ENCODE peak calls at places on chromosomes 2 and 18, in seven cellular contexts. One of them, this sample, is unnamed.

GRCh38 chr2:30964334-30964733 is 157.1 kb upstream of the CAPN13 start:
- DNase-seq in trophoblast cell: no peak
- DNase-seq in H1: no peak
- DNase-seq in mesendoderm: no peak
- DNase-seq in H9: no peak
- DNase-seq in mesenchymal stem cell: no peak
- DNase-seq in IMR-90: no peak
- DNase-seq in this sample: no peak

GRCh38 chr2:191677091-191677645 is 768 bp upstream of the NABP1 start:
- DNase-seq in mesenchymal stem cell: peak; percentile 92
- DNase-seq in trophoblast cell: peak; percentile 72
- DNase-seq in mesendoderm: peak; percentile 78
- DNase-seq in H9: no peak
- DNase-seq in H1: no peak
- DNase-seq in IMR-90: peak; percentile 93
- DNase-seq in this sample: no peak

GRCh38 chr2:79585701-79586428 is 73.0 kb downstream of the CTNNA2 start:
- DNase-seq in trophoblast cell: no peak
- DNase-seq in mesendoderm: peak; percentile 37
- DNase-seq in H9: no peak
- DNase-seq in mesenchymal stem cell: no peak
- DNase-seq in H1: no peak
- DNase-seq in IMR-90: peak; percentile 10
- DNase-seq in this sample: no peak

GRCh38 chr2:1837458-1837857 is 93.1 kb upstream of the PXDN start:
- DNase-seq in mesenchymal stem cell: no peak
- DNase-seq in IMR-90: no peak
- DNase-seq in trophoblast cell: peak; percentile 15
- DNase-seq in H1: no peak
- DNase-seq in mesendoderm: no peak
- DNase-seq in H9: no peak
- DNase-seq in this sample: no peak

GRCh38 chr2:66581461-66582363 is 146.8 kb downstream of the MEIS1 start:
- DNase-seq in IMR-90: peak; percentile 63
- DNase-seq in H9: peak; percentile 63
- DNase-seq in mesendoderm: peak; percentile 64
- DNase-seq in H1: peak; percentile 70
- DNase-seq in mesenchymal stem cell: no peak
- DNase-seq in trophoblast cell: no peak
- DNase-seq in this sample: no peak

GRCh38 chr18:13374468-13375301 is 156.1 kb downstream of the LDLRAD4 start:
- DNase-seq in IMR-90: no peak
- DNase-seq in mesenchymal stem cell: no peak
- DNase-seq in H1: no peak
- DNase-seq in H9: no peak
- DNase-seq in mesendoderm: peak; percentile 77
- DNase-seq in trophoblast cell: no peak
- DNase-seq in this sample: no peak

GRCh38 chr2:33848486-33848885 is 249.4 kb upstream of the FAM98A start:
- DNase-seq in trophoblast cell: peak; percentile 7
- DNase-seq in H9: no peak
- DNase-seq in IMR-90: peak; percentile 80
- DNase-seq in mesenchymal stem cell: peak; percentile 0
- DNase-seq in mesendoderm: no peak
- DNase-seq in H1: no peak
- DNase-seq in this sample: no peak

GRCh38 chr2:211867845-211868361 is 670.7 kb downstream of the ERBB4 start:
- DNase-seq in H9: no peak
- DNase-seq in trophoblast cell: peak; percentile 7
- DNase-seq in mesendoderm: no peak
- DNase-seq in H1: no peak
- DNase-seq in IMR-90: peak; percentile 61
- DNase-seq in mesenchymal stem cell: peak; percentile 62
- DNase-seq in this sample: no peak

DNA sequence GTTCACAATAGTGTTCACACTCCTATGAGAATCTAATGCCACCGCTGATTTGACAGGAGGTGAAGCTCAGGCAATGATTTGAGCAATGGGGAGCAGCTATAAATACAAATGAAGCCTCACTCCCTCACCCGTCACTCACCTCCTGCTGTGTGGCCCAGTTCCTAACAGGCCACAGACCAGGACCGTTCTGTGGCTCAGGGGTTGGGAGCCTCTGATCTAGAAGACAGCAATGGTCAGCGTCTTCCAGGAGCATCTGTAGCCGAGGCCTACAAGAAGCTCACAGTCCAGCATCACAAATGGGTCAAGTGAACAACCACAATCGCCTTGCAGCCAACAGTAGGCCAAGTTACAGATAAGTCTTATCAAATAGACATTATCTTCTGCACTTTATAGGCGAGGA is 110.0 kb upstream of the SLC66A3 start:
- DNase-seq in H9: no peak
- DNase-seq in H1: peak; percentile 20
- DNase-seq in mesendoderm: no peak
- DNase-seq in IMR-90: no peak
- DNase-seq in trophoblast cell: no peak
- DNase-seq in mesenchymal stem cell: no peak
- DNase-seq in this sample: no peak
- H2AK5ac ChIP-seq in H9: no peak overlapping the region
- H2AK5ac ChIP-seq in H1: no peak overlapping the region
- H2AK5ac ChIP-seq in mesendoderm: no peak overlapping the region
- H2AK5ac ChIP-seq in IMR-90: no peak overlapping the region
- H2AK5ac ChIP-seq in trophoblast cell: no peak overlapping the region
- H2AK5ac ChIP-seq in mesenchymal stem cell: no peak overlapping the region
- H2AK5ac ChIP-seq in this sample: no peak overlapping the region

GRCh38 chr2:103887625-103888024 is 966.3 kb upstream of the POU3F3 start:
- DNase-seq in H9: no peak
- DNase-seq in trophoblast cell: no peak
- DNase-seq in mesendoderm: no peak
- DNase-seq in IMR-90: no peak
- DNase-seq in mesenchymal stem cell: no peak
- DNase-seq in H1: no peak
- DNase-seq in this sample: no peak
- H2AK5ac ChIP-seq in H9: no peak overlapping the region
- H2AK5ac ChIP-seq in trophoblast cell: no peak overlapping the region
- H2AK5ac ChIP-seq in mesendoderm: no peak overlapping the region
- H2AK5ac ChIP-seq in IMR-90: no peak overlapping the region
- H2AK5ac ChIP-seq in mesenchymal stem cell: no peak overlapping the region
- H2AK5ac ChIP-seq in H1: no peak overlapping the region
- H2AK5ac ChIP-seq in this sample: no peak overlapping the region

GRCh38 chr2:133492719-133493366 is 75.4 kb downstream of the NCKAP5 start:
- DNase-seq in trophoblast cell: no peak
- DNase-seq in mesendoderm: no peak
- DNase-seq in mesenchymal stem cell: no peak
- DNase-seq in IMR-90: no peak
- DNase-seq in H9: no peak
- DNase-seq in H1: no peak
- DNase-seq in this sample: no peak

GRCh38 chr2:133486706-133487305 is 81.5 kb downstream of the NCKAP5 start:
- DNase-seq in H9: no peak
- DNase-seq in H1: no peak
- DNase-seq in mesendoderm: no peak
- DNase-seq in trophoblast cell: no peak
- DNase-seq in mesenchymal stem cell: no peak
- DNase-seq in IMR-90: peak; percentile 13
- DNase-seq in this sample: no peak

GRCh38 chr2:133489146-133489545 is 79.1 kb downstream of the NCKAP5 start:
- DNase-seq in H1: no peak
- DNase-seq in mesenchymal stem cell: no peak
- DNase-seq in trophoblast cell: no peak
- DNase-seq in H9: no peak
- DNase-seq in mesendoderm: no peak
- DNase-seq in IMR-90: no peak
- DNase-seq in this sample: no peak

GRCh38 chr2:133490412-133490958 is 77.8 kb downstream of the NCKAP5 start:
- DNase-seq in mesenchymal stem cell: no peak
- DNase-seq in mesendoderm: no peak
- DNase-seq in trophoblast cell: no peak
- DNase-seq in H1: no peak
- DNase-seq in H9: no peak
- DNase-seq in IMR-90: no peak
- DNase-seq in this sample: no peak

GRCh38 chr2:133489641-133490411 is 78.4 kb downstream of the NCKAP5 start:
- DNase-seq in mesenchymal stem cell: no peak
- DNase-seq in IMR-90: peak; percentile 52
- DNase-seq in trophoblast cell: no peak
- DNase-seq in H1: no peak
- DNase-seq in H9: no peak
- DNase-seq in mesendoderm: no peak
- DNase-seq in this sample: no peak
- H2AK5ac ChIP-seq in mesenchymal stem cell: peak overlapping the region; percentile 69
- H2AK5ac ChIP-seq in IMR-90: peak overlapping the region; percentile 69
- H2AK5ac ChIP-seq in trophoblast cell: no peak overlapping the region
- H2AK5ac ChIP-seq in H1: no peak overlapping the region
- H2AK5ac ChIP-seq in H9: no peak overlapping the region
- H2AK5ac ChIP-seq in mesendoderm: no peak overlapping the region
- H2AK5ac ChIP-seq in this sample: no peak overlapping the region

GRCh38 chr2:98589489-98589888 is 18.8 kb downstream of the COA5 start:
- DNase-seq in trophoblast cell: no peak
- DNase-seq in IMR-90: no peak
- DNase-seq in H9: no peak
- DNase-seq in mesendoderm: no peak
- DNase-seq in H1: no peak
- DNase-seq in mesenchymal stem cell: no peak
- DNase-seq in this sample: no peak
- H2AK5ac ChIP-seq in trophoblast cell: no peak overlapping the region
- H2AK5ac ChIP-seq in IMR-90: no peak overlapping the region
- H2AK5ac ChIP-seq in H9: no peak overlapping the region
- H2AK5ac ChIP-seq in mesendoderm: no peak overlapping the region
- H2AK5ac ChIP-seq in H1: no peak overlapping the region
- H2AK5ac ChIP-seq in mesenchymal stem cell: no peak overlapping the region
- H2AK5ac ChIP-seq in this sample: no peak overlapping the region

GRCh38 chr18:28771849-28772248 is 594.9 kb upstream of the CDH2 start:
- DNase-seq in mesendoderm: peak; percentile 18
- DNase-seq in H9: no peak
- DNase-seq in trophoblast cell: no peak
- DNase-seq in mesenchymal stem cell: no peak
- DNase-seq in H1: no peak
- DNase-seq in IMR-90: peak; percentile 6
- DNase-seq in this sample: no peak
- H2AK5ac ChIP-seq in mesendoderm: no peak overlapping the region
- H2AK5ac ChIP-seq in H9: no peak overlapping the region
- H2AK5ac ChIP-seq in trophoblast cell: no peak overlapping the region
- H2AK5ac ChIP-seq in mesenchymal stem cell: no peak overlapping the region
- H2AK5ac ChIP-seq in H1: no peak overlapping the region
- H2AK5ac ChIP-seq in IMR-90: no peak overlapping the region
- H2AK5ac ChIP-seq in this sample: no peak overlapping the region

DNA sequence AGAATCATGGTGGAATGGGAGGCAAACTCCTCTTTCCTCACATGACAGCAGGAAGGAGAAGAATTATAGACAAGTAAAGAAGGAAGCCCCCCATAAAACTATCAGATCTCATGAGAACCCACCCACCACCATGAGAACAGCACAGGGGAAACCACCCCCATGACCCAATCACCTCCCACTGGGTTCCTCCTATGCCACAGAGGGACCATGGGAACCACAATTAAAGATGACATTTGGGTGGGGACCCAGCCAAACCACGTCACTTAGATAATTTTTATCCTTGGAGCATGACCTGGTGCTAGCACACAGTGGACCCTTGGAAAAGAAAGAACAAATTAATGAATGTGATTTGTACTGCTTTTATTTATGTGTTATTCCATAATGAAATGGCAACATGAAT is 188.6 kb upstream of the NCKAP5 start:
- DNase-seq in H1: no peak
- DNase-seq in mesenchymal stem cell: no peak
- DNase-seq in trophoblast cell: no peak
- DNase-seq in mesendoderm: no peak
- DNase-seq in H9: no peak
- DNase-seq in IMR-90: no peak
- DNase-seq in this sample: no peak
- H2AK5ac ChIP-seq in H1: no peak overlapping the region
- H2AK5ac ChIP-seq in mesenchymal stem cell: no peak overlapping the region
- H2AK5ac ChIP-seq in trophoblast cell: no peak overlapping the region
- H2AK5ac ChIP-seq in mesendoderm: no peak overlapping the region
- H2AK5ac ChIP-seq in H9: no peak overlapping the region
- H2AK5ac ChIP-seq in IMR-90: peak overlapping the region; percentile 99
- H2AK5ac ChIP-seq in this sample: no peak overlapping the region

GRCh38 chr18:48207733-48208132 is 201.4 kb downstream of the ZBTB7C start:
- DNase-seq in mesenchymal stem cell: no peak
- DNase-seq in H9: no peak
- DNase-seq in H1: no peak
- DNase-seq in IMR-90: no peak
- DNase-seq in mesendoderm: no peak
- DNase-seq in trophoblast cell: no peak
- DNase-seq in this sample: no peak

GRCh38 chr18:48206887-48207286 is 202.3 kb downstream of the ZBTB7C start:
- DNase-seq in H1: no peak
- DNase-seq in mesenchymal stem cell: no peak
- DNase-seq in IMR-90: no peak
- DNase-seq in trophoblast cell: no peak
- DNase-seq in H9: no peak
- DNase-seq in mesendoderm: no peak
- DNase-seq in this sample: no peak

GRCh38 chr18:48203961-48204666 is 205.1 kb downstream of the ZBTB7C start:
- DNase-seq in mesendoderm: peak; percentile 69
- DNase-seq in H1: no peak
- DNase-seq in H9: no peak
- DNase-seq in IMR-90: no peak
- DNase-seq in trophoblast cell: no peak
- DNase-seq in mesenchymal stem cell: no peak
- DNase-seq in this sample: no peak

GRCh38 chr18:48203288-48203945 is 205.8 kb downstream of the ZBTB7C start:
- DNase-seq in mesenchymal stem cell: no peak
- DNase-seq in H1: no peak
- DNase-seq in trophoblast cell: no peak
- DNase-seq in H9: no peak
- DNase-seq in mesendoderm: no peak
- DNase-seq in IMR-90: no peak
- DNase-seq in this sample: no peak

DNA sequence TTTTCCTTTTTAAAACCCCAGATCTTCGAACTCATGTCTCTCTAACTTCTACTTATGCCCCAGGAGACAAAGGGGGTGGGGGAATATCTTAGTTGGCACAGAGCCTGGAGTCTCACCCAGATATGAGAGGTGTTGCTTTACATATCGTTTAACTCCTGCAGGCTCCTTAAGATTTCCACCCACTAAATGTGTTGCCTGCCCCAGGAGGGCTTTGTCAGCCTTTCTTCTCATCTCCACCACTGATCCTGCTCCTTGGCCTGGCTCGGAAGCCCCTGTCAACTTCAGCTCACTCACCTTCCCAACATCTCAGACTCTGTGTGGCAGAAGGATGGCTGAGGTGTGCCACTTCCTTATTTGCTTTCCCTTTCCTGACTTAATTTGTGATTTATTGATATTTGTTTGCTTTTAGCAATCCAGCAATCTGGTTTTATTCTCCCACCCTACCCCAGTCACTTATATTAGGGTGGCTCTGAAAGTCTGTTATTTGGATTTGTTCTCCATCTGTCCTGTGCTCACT is 200.7 kb downstream of the ZBTB7C start:
- DNase-seq in mesenchymal stem cell: no peak
- DNase-seq in H1: no peak
- DNase-seq in trophoblast cell: no peak
- DNase-seq in mesendoderm: no peak
- DNase-seq in H9: no peak
- DNase-seq in IMR-90: no peak
- DNase-seq in this sample: no peak
- H2AK5ac ChIP-seq in mesenchymal stem cell: no peak overlapping the region
- H2AK5ac ChIP-seq in H1: no peak overlapping the region
- H2AK5ac ChIP-seq in trophoblast cell: no peak overlapping the region
- H2AK5ac ChIP-seq in mesendoderm: no peak overlapping the region
- H2AK5ac ChIP-seq in H9: no peak overlapping the region
- H2AK5ac ChIP-seq in IMR-90: no peak overlapping the region
- H2AK5ac ChIP-seq in this sample: no peak overlapping the region

This sample was measured in neuronal stem cell.